ENCODE peak calls at places on chromosomes 6 and 20, in eight cellular contexts. One of them, this sample, is unnamed.

GRCh38 chr6:33343953-33344611 is 26.5 kb upstream of the ZBTB22 start:
- DNase-seq in T-helper 2 cell: peak; percentile 17
- DNase-seq in mammary epithelial cell: no peak
- DNase-seq in activated CD8-positive, alpha-beta memory T cell treated with anti-CD3 and anti-CD28 coated beads, Interleukin-2, amount 10 ng/mL, durations not matched to agents 7 days and 5 days: peak; percentile 75
- DNase-seq in stimulated activated CD4-positive, alpha-beta T cell treated with anti-CD3 and anti-CD28 coated beads, Interleukin-12 subunit alpha, Interleukin-12 subunit beta, amount 100 ng/mL, for 48 hours: no peak
- DNase-seq in astrocyte of the spinal cord: no peak
- DNase-seq in NCI-H1694 treated with DMSO at 0.1 percent for 48 hours: no peak
- DNase-seq in psoas muscle: no peak
- DNase-seq in this sample: no peak

GRCh38 chr20:25453035-25453810 is 45.8 kb downstream of the GINS1 start:
- DNase-seq in T-helper 2 cell: no peak
- DNase-seq in mammary epithelial cell: peak; percentile 58
- DNase-seq in activated CD8-positive, alpha-beta memory T cell treated with anti-CD3 and anti-CD28 coated beads, Interleukin-2, amount 10 ng/mL, durations not matched to agents 7 days and 5 days: no peak
- DNase-seq in stimulated activated CD4-positive, alpha-beta T cell treated with anti-CD3 and anti-CD28 coated beads, Interleukin-12 subunit alpha, Interleukin-12 subunit beta, amount 100 ng/mL, for 48 hours: no peak
- DNase-seq in astrocyte of the spinal cord: peak; percentile 24
- DNase-seq in NCI-H1694 treated with DMSO at 0.1 percent for 48 hours: no peak
- DNase-seq in psoas muscle: no peak
- DNase-seq in this sample: no peak

GRCh38 chr20:64188682-64189529 is 24.7 kb downstream of the MYT1 start:
- DNase-seq in T-helper 2 cell: no peak
- DNase-seq in mammary epithelial cell: peak; percentile 92
- DNase-seq in activated CD8-positive, alpha-beta memory T cell treated with anti-CD3 and anti-CD28 coated beads, Interleukin-2, amount 10 ng/mL, durations not matched to agents 7 days and 5 days: no peak
- DNase-seq in stimulated activated CD4-positive, alpha-beta T cell treated with anti-CD3 and anti-CD28 coated beads, Interleukin-12 subunit alpha, Interleukin-12 subunit beta, amount 100 ng/mL, for 48 hours: no peak
- DNase-seq in astrocyte of the spinal cord: peak; percentile 36
- DNase-seq in NCI-H1694 treated with DMSO at 0.1 percent for 48 hours: no peak
- DNase-seq in psoas muscle: no peak
- DNase-seq in this sample: no peak

GRCh38 chr6:141261016-141261671 is 871.6 kb upstream of the GJE1 start:
- DNase-seq in T-helper 2 cell: no peak
- DNase-seq in mammary epithelial cell: no peak
- DNase-seq in activated CD8-positive, alpha-beta memory T cell treated with anti-CD3 and anti-CD28 coated beads, Interleukin-2, amount 10 ng/mL, durations not matched to agents 7 days and 5 days: no peak
- DNase-seq in stimulated activated CD4-positive, alpha-beta T cell treated with anti-CD3 and anti-CD28 coated beads, Interleukin-12 subunit alpha, Interleukin-12 subunit beta, amount 100 ng/mL, for 48 hours: no peak
- DNase-seq in astrocyte of the spinal cord: no peak
- DNase-seq in NCI-H1694 treated with DMSO at 0.1 percent for 48 hours: peak; percentile 8
- DNase-seq in psoas muscle: no peak
- DNase-seq in this sample: no peak

GRCh38 chr6:140504776-140505175 is 1130.3 kb upstream of the CITED2 start:
- DNase-seq in T-helper 2 cell: no peak
- DNase-seq in mammary epithelial cell: no peak
- DNase-seq in activated CD8-positive, alpha-beta memory T cell treated with anti-CD3 and anti-CD28 coated beads, Interleukin-2, amount 10 ng/mL, durations not matched to agents 7 days and 5 days: no peak
- DNase-seq in stimulated activated CD4-positive, alpha-beta T cell treated with anti-CD3 and anti-CD28 coated beads, Interleukin-12 subunit alpha, Interleukin-12 subunit beta, amount 100 ng/mL, for 48 hours: no peak
- DNase-seq in astrocyte of the spinal cord: no peak
- DNase-seq in NCI-H1694 treated with DMSO at 0.1 percent for 48 hours: no peak
- DNase-seq in psoas muscle: no peak
- DNase-seq in this sample: no peak

GRCh38 chr20:45266977-45267376 is 12.6 kb upstream of the SLPI start:
- DNase-seq in T-helper 2 cell: no peak
- DNase-seq in mammary epithelial cell: no peak
- DNase-seq in activated CD8-positive, alpha-beta memory T cell treated with anti-CD3 and anti-CD28 coated beads, Interleukin-2, amount 10 ng/mL, durations not matched to agents 7 days and 5 days: no peak
- DNase-seq in stimulated activated CD4-positive, alpha-beta T cell treated with anti-CD3 and anti-CD28 coated beads, Interleukin-12 subunit alpha, Interleukin-12 subunit beta, amount 100 ng/mL, for 48 hours: no peak
- DNase-seq in astrocyte of the spinal cord: no peak
- DNase-seq in NCI-H1694 treated with DMSO at 0.1 percent for 48 hours: no peak
- DNase-seq in psoas muscle: no peak
- DNase-seq in this sample: no peak

GRCh38 chr6:75145976-75146375 is 59.9 kb downstream of the COL12A1 start:
- DNase-seq in T-helper 2 cell: no peak
- DNase-seq in mammary epithelial cell: no peak
- DNase-seq in activated CD8-positive, alpha-beta memory T cell treated with anti-CD3 and anti-CD28 coated beads, Interleukin-2, amount 10 ng/mL, durations not matched to agents 7 days and 5 days: no peak
- DNase-seq in stimulated activated CD4-positive, alpha-beta T cell treated with anti-CD3 and anti-CD28 coated beads, Interleukin-12 subunit alpha, Interleukin-12 subunit beta, amount 100 ng/mL, for 48 hours: no peak
- DNase-seq in astrocyte of the spinal cord: no peak
- DNase-seq in NCI-H1694 treated with DMSO at 0.1 percent for 48 hours: no peak
- DNase-seq in psoas muscle: no peak
- DNase-seq in this sample: no peak

GRCh38 chr6:116096979-116097816 is 3.5 kb upstream of the NT5DC1 start:
- DNase-seq in T-helper 2 cell: no peak
- DNase-seq in mammary epithelial cell: no peak
- DNase-seq in activated CD8-positive, alpha-beta memory T cell treated with anti-CD3 and anti-CD28 coated beads, Interleukin-2, amount 10 ng/mL, durations not matched to agents 7 days and 5 days: no peak
- DNase-seq in stimulated activated CD4-positive, alpha-beta T cell treated with anti-CD3 and anti-CD28 coated beads, Interleukin-12 subunit alpha, Interleukin-12 subunit beta, amount 100 ng/mL, for 48 hours: no peak
- DNase-seq in astrocyte of the spinal cord: peak; percentile 49
- DNase-seq in NCI-H1694 treated with DMSO at 0.1 percent for 48 hours: peak; percentile 4
- DNase-seq in psoas muscle: no peak
- DNase-seq in this sample: peak; percentile 28

GRCh38 chr6:18491303-18492090 is 104.3 kb downstream of the RNF144B start:
- DNase-seq in T-helper 2 cell: no peak
- DNase-seq in mammary epithelial cell: peak; percentile 55
- DNase-seq in activated CD8-positive, alpha-beta memory T cell treated with anti-CD3 and anti-CD28 coated beads, Interleukin-2, amount 10 ng/mL, durations not matched to agents 7 days and 5 days: no peak
- DNase-seq in stimulated activated CD4-positive, alpha-beta T cell treated with anti-CD3 and anti-CD28 coated beads, Interleukin-12 subunit alpha, Interleukin-12 subunit beta, amount 100 ng/mL, for 48 hours: no peak
- DNase-seq in astrocyte of the spinal cord: peak; percentile 69
- DNase-seq in NCI-H1694 treated with DMSO at 0.1 percent for 48 hours: no peak
- DNase-seq in psoas muscle: no peak
- DNase-seq in this sample: no peak

GRCh38 chr20:14948416-14948815 is 611.0 kb upstream of the FLRT3 start:
- DNase-seq in T-helper 2 cell: no peak
- DNase-seq in mammary epithelial cell: no peak
- DNase-seq in activated CD8-positive, alpha-beta memory T cell treated with anti-CD3 and anti-CD28 coated beads, Interleukin-2, amount 10 ng/mL, durations not matched to agents 7 days and 5 days: no peak
- DNase-seq in stimulated activated CD4-positive, alpha-beta T cell treated with anti-CD3 and anti-CD28 coated beads, Interleukin-12 subunit alpha, Interleukin-12 subunit beta, amount 100 ng/mL, for 48 hours: no peak
- DNase-seq in astrocyte of the spinal cord: no peak
- DNase-seq in NCI-H1694 treated with DMSO at 0.1 percent for 48 hours: peak; percentile 26
- DNase-seq in psoas muscle: no peak
- DNase-seq in this sample: no peak

GRCh38 chr6:112298021-112298745 is 43.8 kb upstream of the LAMA4 start:
- DNase-seq in T-helper 2 cell: no peak
- DNase-seq in mammary epithelial cell: peak; percentile 48
- DNase-seq in activated CD8-positive, alpha-beta memory T cell treated with anti-CD3 and anti-CD28 coated beads, Interleukin-2, amount 10 ng/mL, durations not matched to agents 7 days and 5 days: no peak
- DNase-seq in stimulated activated CD4-positive, alpha-beta T cell treated with anti-CD3 and anti-CD28 coated beads, Interleukin-12 subunit alpha, Interleukin-12 subunit beta, amount 100 ng/mL, for 48 hours: no peak
- DNase-seq in astrocyte of the spinal cord: peak; percentile 97
- DNase-seq in NCI-H1694 treated with DMSO at 0.1 percent for 48 hours: no peak
- DNase-seq in psoas muscle: no peak
- DNase-seq in this sample: peak; percentile 72

GRCh38 chr6:63394656-63395308 is 75.0 kb upstream of the LGSN start:
- DNase-seq in T-helper 2 cell: no peak
- DNase-seq in mammary epithelial cell: no peak
- DNase-seq in activated CD8-positive, alpha-beta memory T cell treated with anti-CD3 and anti-CD28 coated beads, Interleukin-2, amount 10 ng/mL, durations not matched to agents 7 days and 5 days: no peak
- DNase-seq in stimulated activated CD4-positive, alpha-beta T cell treated with anti-CD3 and anti-CD28 coated beads, Interleukin-12 subunit alpha, Interleukin-12 subunit beta, amount 100 ng/mL, for 48 hours: no peak
- DNase-seq in astrocyte of the spinal cord: no peak
- DNase-seq in NCI-H1694 treated with DMSO at 0.1 percent for 48 hours: no peak
- DNase-seq in psoas muscle: no peak
- DNase-seq in this sample: no peak

GRCh38 chr6:153162172-153162571 is 31.1 kb upstream of the RGS17 start:
- DNase-seq in T-helper 2 cell: no peak
- DNase-seq in mammary epithelial cell: no peak
- DNase-seq in activated CD8-positive, alpha-beta memory T cell treated with anti-CD3 and anti-CD28 coated beads, Interleukin-2, amount 10 ng/mL, durations not matched to agents 7 days and 5 days: no peak
- DNase-seq in stimulated activated CD4-positive, alpha-beta T cell treated with anti-CD3 and anti-CD28 coated beads, Interleukin-12 subunit alpha, Interleukin-12 subunit beta, amount 100 ng/mL, for 48 hours: no peak
- DNase-seq in astrocyte of the spinal cord: no peak
- DNase-seq in NCI-H1694 treated with DMSO at 0.1 percent for 48 hours: no peak
- DNase-seq in psoas muscle: no peak
- DNase-seq in this sample: no peak

GRCh38 chr6:30883743-30884520 is at the start of gene DDR1:
- DNase-seq in T-helper 2 cell: peak; percentile 18
- DNase-seq in mammary epithelial cell: peak; percentile 89
- DNase-seq in activated CD8-positive, alpha-beta memory T cell treated with anti-CD3 and anti-CD28 coated beads, Interleukin-2, amount 10 ng/mL, durations not matched to agents 7 days and 5 days: peak; percentile 54
- DNase-seq in stimulated activated CD4-positive, alpha-beta T cell treated with anti-CD3 and anti-CD28 coated beads, Interleukin-12 subunit alpha, Interleukin-12 subunit beta, amount 100 ng/mL, for 48 hours: peak; percentile 42
- DNase-seq in astrocyte of the spinal cord: peak; percentile 45
- DNase-seq in NCI-H1694 treated with DMSO at 0.1 percent for 48 hours: peak; percentile 20
- DNase-seq in psoas muscle: peak; percentile 81
- DNase-seq in this sample: peak; percentile 85

GRCh38 chr6:148846778-148847761 is 100.2 kb downstream of the UST start:
- DNase-seq in T-helper 2 cell: no peak
- DNase-seq in mammary epithelial cell: no peak
- DNase-seq in activated CD8-positive, alpha-beta memory T cell treated with anti-CD3 and anti-CD28 coated beads, Interleukin-2, amount 10 ng/mL, durations not matched to agents 7 days and 5 days: no peak
- DNase-seq in stimulated activated CD4-positive, alpha-beta T cell treated with anti-CD3 and anti-CD28 coated beads, Interleukin-12 subunit alpha, Interleukin-12 subunit beta, amount 100 ng/mL, for 48 hours: no peak
- DNase-seq in astrocyte of the spinal cord: no peak
- DNase-seq in NCI-H1694 treated with DMSO at 0.1 percent for 48 hours: no peak
- DNase-seq in psoas muscle: no peak
- DNase-seq in this sample: no peak

GRCh38 chr6:108598316-108598863 is 37.7 kb downstream of the FOXO3 start:
- DNase-seq in T-helper 2 cell: no peak
- DNase-seq in mammary epithelial cell: no peak
- DNase-seq in activated CD8-positive, alpha-beta memory T cell treated with anti-CD3 and anti-CD28 coated beads, Interleukin-2, amount 10 ng/mL, durations not matched to agents 7 days and 5 days: peak; percentile 63
- DNase-seq in stimulated activated CD4-positive, alpha-beta T cell treated with anti-CD3 and anti-CD28 coated beads, Interleukin-12 subunit alpha, Interleukin-12 subunit beta, amount 100 ng/mL, for 48 hours: no peak
- DNase-seq in astrocyte of the spinal cord: peak; percentile 48
- DNase-seq in NCI-H1694 treated with DMSO at 0.1 percent for 48 hours: no peak
- DNase-seq in psoas muscle: peak; percentile 15
- DNase-seq in this sample: peak; percentile 27

GRCh38 chr6:45727824-45728449 is 287.7 kb downstream of the CLIC5 start:
- DNase-seq in T-helper 2 cell: no peak
- DNase-seq in mammary epithelial cell: no peak
- DNase-seq in activated CD8-positive, alpha-beta memory T cell treated with anti-CD3 and anti-CD28 coated beads, Interleukin-2, amount 10 ng/mL, durations not matched to agents 7 days and 5 days: no peak
- DNase-seq in stimulated activated CD4-positive, alpha-beta T cell treated with anti-CD3 and anti-CD28 coated beads, Interleukin-12 subunit alpha, Interleukin-12 subunit beta, amount 100 ng/mL, for 48 hours: no peak
- DNase-seq in astrocyte of the spinal cord: no peak
- DNase-seq in NCI-H1694 treated with DMSO at 0.1 percent for 48 hours: no peak
- DNase-seq in psoas muscle: no peak
- DNase-seq in this sample: no peak

GRCh38 chr20:9609892-9610502 is 95.6 kb downstream of the LAMP5 start:
- DNase-seq in T-helper 2 cell: no peak
- DNase-seq in mammary epithelial cell: peak; percentile 57
- DNase-seq in activated CD8-positive, alpha-beta memory T cell treated with anti-CD3 and anti-CD28 coated beads, Interleukin-2, amount 10 ng/mL, durations not matched to agents 7 days and 5 days: peak; percentile 64
- DNase-seq in stimulated activated CD4-positive, alpha-beta T cell treated with anti-CD3 and anti-CD28 coated beads, Interleukin-12 subunit alpha, Interleukin-12 subunit beta, amount 100 ng/mL, for 48 hours: peak; percentile 24
- DNase-seq in astrocyte of the spinal cord: peak; percentile 77
- DNase-seq in NCI-H1694 treated with DMSO at 0.1 percent for 48 hours: peak; percentile 44
- DNase-seq in psoas muscle: no peak
- DNase-seq in this sample: peak; percentile 20

GRCh38 chr6:108982154-108983113 is 112.2 kb downstream of the SESN1 start:
- DNase-seq in T-helper 2 cell: no peak
- DNase-seq in mammary epithelial cell: no peak
- DNase-seq in activated CD8-positive, alpha-beta memory T cell treated with anti-CD3 and anti-CD28 coated beads, Interleukin-2, amount 10 ng/mL, durations not matched to agents 7 days and 5 days: no peak
- DNase-seq in stimulated activated CD4-positive, alpha-beta T cell treated with anti-CD3 and anti-CD28 coated beads, Interleukin-12 subunit alpha, Interleukin-12 subunit beta, amount 100 ng/mL, for 48 hours: no peak
- DNase-seq in astrocyte of the spinal cord: no peak
- DNase-seq in NCI-H1694 treated with DMSO at 0.1 percent for 48 hours: no peak
- DNase-seq in psoas muscle: no peak
- DNase-seq in this sample: no peak

GRCh38 chr6:84768442-84769174 is 4.2 kb upstream of the TBX18 start:
- DNase-seq in T-helper 2 cell: no peak
- DNase-seq in mammary epithelial cell: peak; percentile 39
- DNase-seq in activated CD8-positive, alpha-beta memory T cell treated with anti-CD3 and anti-CD28 coated beads, Interleukin-2, amount 10 ng/mL, durations not matched to agents 7 days and 5 days: no peak
- DNase-seq in stimulated activated CD4-positive, alpha-beta T cell treated with anti-CD3 and anti-CD28 coated beads, Interleukin-12 subunit alpha, Interleukin-12 subunit beta, amount 100 ng/mL, for 48 hours: no peak
- DNase-seq in astrocyte of the spinal cord: peak; percentile 65
- DNase-seq in NCI-H1694 treated with DMSO at 0.1 percent for 48 hours: no peak
- DNase-seq in psoas muscle: no peak
- DNase-seq in this sample: no peak

GRCh38 chr6:84455630-84456029 is 228.2 kb upstream of the CEP162 start:
- DNase-seq in T-helper 2 cell: no peak
- DNase-seq in mammary epithelial cell: no peak
- DNase-seq in activated CD8-positive, alpha-beta memory T cell treated with anti-CD3 and anti-CD28 coated beads, Interleukin-2, amount 10 ng/mL, durations not matched to agents 7 days and 5 days: no peak
- DNase-seq in stimulated activated CD4-positive, alpha-beta T cell treated with anti-CD3 and anti-CD28 coated beads, Interleukin-12 subunit alpha, Interleukin-12 subunit beta, amount 100 ng/mL, for 48 hours: no peak
- DNase-seq in astrocyte of the spinal cord: no peak
- DNase-seq in NCI-H1694 treated with DMSO at 0.1 percent for 48 hours: no peak
- DNase-seq in psoas muscle: no peak
- DNase-seq in this sample: no peak

GRCh38 chr6:160198577-160199211 is 59.9 kb downstream of the SLC22A2 start:
- DNase-seq in T-helper 2 cell: no peak
- DNase-seq in mammary epithelial cell: no peak
- DNase-seq in activated CD8-positive, alpha-beta memory T cell treated with anti-CD3 and anti-CD28 coated beads, Interleukin-2, amount 10 ng/mL, durations not matched to agents 7 days and 5 days: no peak
- DNase-seq in stimulated activated CD4-positive, alpha-beta T cell treated with anti-CD3 and anti-CD28 coated beads, Interleukin-12 subunit alpha, Interleukin-12 subunit beta, amount 100 ng/mL, for 48 hours: no peak
- DNase-seq in astrocyte of the spinal cord: no peak
- DNase-seq in NCI-H1694 treated with DMSO at 0.1 percent for 48 hours: no peak
- DNase-seq in psoas muscle: no peak
- DNase-seq in this sample: no peak

GRCh38 chr20:34579936-34580587 is 21.5 kb downstream of the MAP1LC3A start:
- DNase-seq in T-helper 2 cell: no peak
- DNase-seq in mammary epithelial cell: peak; percentile 34
- DNase-seq in activated CD8-positive, alpha-beta memory T cell treated with anti-CD3 and anti-CD28 coated beads, Interleukin-2, amount 10 ng/mL, durations not matched to agents 7 days and 5 days: peak; percentile 58
- DNase-seq in stimulated activated CD4-positive, alpha-beta T cell treated with anti-CD3 and anti-CD28 coated beads, Interleukin-12 subunit alpha, Interleukin-12 subunit beta, amount 100 ng/mL, for 48 hours: no peak
- DNase-seq in astrocyte of the spinal cord: peak; percentile 12
- DNase-seq in NCI-H1694 treated with DMSO at 0.1 percent for 48 hours: no peak
- DNase-seq in psoas muscle: no peak
- DNase-seq in this sample: no peak

GRCh38 chr6:63636516-63636968 is 940 bp downstream of the PHF3 start:
- DNase-seq in T-helper 2 cell: peak; percentile 26
- DNase-seq in mammary epithelial cell: peak; percentile 57
- DNase-seq in activated CD8-positive, alpha-beta memory T cell treated with anti-CD3 and anti-CD28 coated beads, Interleukin-2, amount 10 ng/mL, durations not matched to agents 7 days and 5 days: peak; percentile 77
- DNase-seq in stimulated activated CD4-positive, alpha-beta T cell treated with anti-CD3 and anti-CD28 coated beads, Interleukin-12 subunit alpha, Interleukin-12 subunit beta, amount 100 ng/mL, for 48 hours: peak; percentile 63
- DNase-seq in astrocyte of the spinal cord: peak; percentile 40
- DNase-seq in NCI-H1694 treated with DMSO at 0.1 percent for 48 hours: peak; percentile 12
- DNase-seq in psoas muscle: peak; percentile 30
- DNase-seq in this sample: peak; percentile 42

GRCh38 chr20:47165376-47165865 is 191.1 kb downstream of the ZMYND8 start:
- DNase-seq in T-helper 2 cell: no peak
- DNase-seq in mammary epithelial cell: no peak
- DNase-seq in activated CD8-positive, alpha-beta memory T cell treated with anti-CD3 and anti-CD28 coated beads, Interleukin-2, amount 10 ng/mL, durations not matched to agents 7 days and 5 days: no peak
- DNase-seq in stimulated activated CD4-positive, alpha-beta T cell treated with anti-CD3 and anti-CD28 coated beads, Interleukin-12 subunit alpha, Interleukin-12 subunit beta, amount 100 ng/mL, for 48 hours: no peak
- DNase-seq in astrocyte of the spinal cord: no peak
- DNase-seq in NCI-H1694 treated with DMSO at 0.1 percent for 48 hours: no peak
- DNase-seq in psoas muscle: no peak
- DNase-seq in this sample: no peak

GRCh38 chr6:116101298-116101718 is 655 bp downstream of the NT5DC1 start:
- DNase-seq in T-helper 2 cell: no peak
- DNase-seq in mammary epithelial cell: no peak
- DNase-seq in activated CD8-positive, alpha-beta memory T cell treated with anti-CD3 and anti-CD28 coated beads, Interleukin-2, amount 10 ng/mL, durations not matched to agents 7 days and 5 days: peak; percentile 87
- DNase-seq in stimulated activated CD4-positive, alpha-beta T cell treated with anti-CD3 and anti-CD28 coated beads, Interleukin-12 subunit alpha, Interleukin-12 subunit beta, amount 100 ng/mL, for 48 hours: no peak
- DNase-seq in astrocyte of the spinal cord: no peak
- DNase-seq in NCI-H1694 treated with DMSO at 0.1 percent for 48 hours: no peak
- DNase-seq in psoas muscle: no peak
- DNase-seq in this sample: no peak

GRCh38 chr6:30340589-30341054 is 4.3 kb upstream of the RPP21 start:
- DNase-seq in T-helper 2 cell: no peak
- DNase-seq in mammary epithelial cell: peak; percentile 23
- DNase-seq in activated CD8-positive, alpha-beta memory T cell treated with anti-CD3 and anti-CD28 coated beads, Interleukin-2, amount 10 ng/mL, durations not matched to agents 7 days and 5 days: no peak
- DNase-seq in stimulated activated CD4-positive, alpha-beta T cell treated with anti-CD3 and anti-CD28 coated beads, Interleukin-12 subunit alpha, Interleukin-12 subunit beta, amount 100 ng/mL, for 48 hours: no peak
- DNase-seq in astrocyte of the spinal cord: no peak
- DNase-seq in NCI-H1694 treated with DMSO at 0.1 percent for 48 hours: no peak
- DNase-seq in psoas muscle: no peak
- DNase-seq in this sample: no peak

GRCh38 chr6:156060013-156060412 is 604.4 kb upstream of the NOX3 start:
- DNase-seq in T-helper 2 cell: no peak
- DNase-seq in mammary epithelial cell: no peak
- DNase-seq in activated CD8-positive, alpha-beta memory T cell treated with anti-CD3 and anti-CD28 coated beads, Interleukin-2, amount 10 ng/mL, durations not matched to agents 7 days and 5 days: no peak
- DNase-seq in stimulated activated CD4-positive, alpha-beta T cell treated with anti-CD3 and anti-CD28 coated beads, Interleukin-12 subunit alpha, Interleukin-12 subunit beta, amount 100 ng/mL, for 48 hours: no peak
- DNase-seq in astrocyte of the spinal cord: no peak
- DNase-seq in NCI-H1694 treated with DMSO at 0.1 percent for 48 hours: no peak
- DNase-seq in psoas muscle: no peak
- DNase-seq in this sample: no peak

GRCh38 chr20:50655325-50655880 is 35.9 kb downstream of the RIPOR3 start:
- DNase-seq in T-helper 2 cell: no peak
- DNase-seq in mammary epithelial cell: no peak
- DNase-seq in activated CD8-positive, alpha-beta memory T cell treated with anti-CD3 and anti-CD28 coated beads, Interleukin-2, amount 10 ng/mL, durations not matched to agents 7 days and 5 days: no peak
- DNase-seq in stimulated activated CD4-positive, alpha-beta T cell treated with anti-CD3 and anti-CD28 coated beads, Interleukin-12 subunit alpha, Interleukin-12 subunit beta, amount 100 ng/mL, for 48 hours: no peak
- DNase-seq in astrocyte of the spinal cord: peak; percentile 69
- DNase-seq in NCI-H1694 treated with DMSO at 0.1 percent for 48 hours: no peak
- DNase-seq in psoas muscle: peak; percentile 64
- DNase-seq in this sample: peak; percentile 49

GRCh38 chr6:112286010-112286409 is 31.6 kb upstream of the LAMA4 start:
- DNase-seq in T-helper 2 cell: no peak
- DNase-seq in mammary epithelial cell: no peak
- DNase-seq in activated CD8-positive, alpha-beta memory T cell treated with anti-CD3 and anti-CD28 coated beads, Interleukin-2, amount 10 ng/mL, durations not matched to agents 7 days and 5 days: peak; percentile 93
- DNase-seq in stimulated activated CD4-positive, alpha-beta T cell treated with anti-CD3 and anti-CD28 coated beads, Interleukin-12 subunit alpha, Interleukin-12 subunit beta, amount 100 ng/mL, for 48 hours: peak; percentile 27
- DNase-seq in astrocyte of the spinal cord: no peak
- DNase-seq in NCI-H1694 treated with DMSO at 0.1 percent for 48 hours: no peak
- DNase-seq in psoas muscle: no peak
- DNase-seq in this sample: no peak

GRCh38 chr6:158405933-158406332 is 93.7 kb downstream of the TULP4 start:
- DNase-seq in T-helper 2 cell: no peak
- DNase-seq in mammary epithelial cell: no peak
- DNase-seq in activated CD8-positive, alpha-beta memory T cell treated with anti-CD3 and anti-CD28 coated beads, Interleukin-2, amount 10 ng/mL, durations not matched to agents 7 days and 5 days: no peak
- DNase-seq in stimulated activated CD4-positive, alpha-beta T cell treated with anti-CD3 and anti-CD28 coated beads, Interleukin-12 subunit alpha, Interleukin-12 subunit beta, amount 100 ng/mL, for 48 hours: no peak
- DNase-seq in astrocyte of the spinal cord: no peak
- DNase-seq in NCI-H1694 treated with DMSO at 0.1 percent for 48 hours: no peak
- DNase-seq in psoas muscle: no peak
- DNase-seq in this sample: no peak

GRCh38 chr20:11108102-11108842 is 434.5 kb upstream of the JAG1 start:
- DNase-seq in T-helper 2 cell: no peak
- DNase-seq in mammary epithelial cell: no peak
- DNase-seq in activated CD8-positive, alpha-beta memory T cell treated with anti-CD3 and anti-CD28 coated beads, Interleukin-2, amount 10 ng/mL, durations not matched to agents 7 days and 5 days: no peak
- DNase-seq in stimulated activated CD4-positive, alpha-beta T cell treated with anti-CD3 and anti-CD28 coated beads, Interleukin-12 subunit alpha, Interleukin-12 subunit beta, amount 100 ng/mL, for 48 hours: no peak
- DNase-seq in astrocyte of the spinal cord: no peak
- DNase-seq in NCI-H1694 treated with DMSO at 0.1 percent for 48 hours: no peak
- DNase-seq in psoas muscle: no peak
- DNase-seq in this sample: no peak